ENCODE peak calls at places on chromosome 11, in five cellular contexts. N, P, F, G and M are unnamed samples.

GRCh38 chr11:118638726-118639125 is 31.3 kb downstream of the PHLDB1 start:
- DNase-seq in P (no peak), G (no peak), N (no peak), F (no peak), M (no peak)

GRCh38 chr11:73314121-73314948 is 6.3 kb downstream of the ARHGEF17 start:
- DNase-seq in G (peak; percentile 88), N (no peak), F (no peak), P (no peak), M (peak; percentile 42)

GRCh38 chr11:19820100-19820499 is 107.5 kb downstream of the NAV2 start:
- DNase-seq in F (no peak), P (no peak), G (no peak), N (no peak), M (no peak)

GRCh38 chr11:20289732-20290131 is 73.8 kb upstream of the HTATIP2 start:
- DNase-seq in N (no peak), G (no peak), F (no peak), P (no peak), M (no peak)

GRCh38 chr11:122679441-122679840 is 23.9 kb downstream of the UBASH3B start:
- DNase-seq in G (no peak), N (no peak), F (no peak), P (no peak), M (no peak)

GRCh38 chr11:85923455-85923854 is 68.3 kb downstream of the CCDC83 start:
- DNase-seq in P (no peak), N (no peak), G (no peak), F (no peak), M (no peak)

GRCh38 chr11:63839508-63840355 is 822 bp downstream of the MARK2 start:
- DNase-seq in G (peak; percentile 49), N (no peak), P (peak; percentile 37), F (peak; percentile 61), M (no peak)

GRCh38 chr11:8032576-8033311 is 45.6 kb downstream of the EIF3F start:
- DNase-seq in G (no peak), P (no peak), F (no peak), N (no peak), M (no peak)

GRCh38 chr11:76918941-76919386 is 58.2 kb downstream of the ACER3 start:
- DNase-seq in G (peak; percentile 59), P (no peak), F (no peak), N (peak; percentile 28), M (peak; percentile 76)

GRCh38 chr11:35419713-35420333 is 465 bp upstream of the SLC1A2 start:
- DNase-seq in N (no peak), G (no peak), F (no peak), P (no peak), M (no peak)

GRCh38 chr11:131136476-131136875 is 220.2 kb upstream of the SNX19 start:
- DNase-seq in N (no peak), P (no peak), G (no peak), F (no peak), M (no peak)

GRCh38 chr11:6882747-6883146 is 6.3 kb downstream of the OR10A4 start:
- DNase-seq in N (no peak), P (no peak), G (no peak), F (no peak), M (no peak)

GRCh38 chr11:15683528-15683927 is 568.8 kb downstream of the INSC start:
- DNase-seq in P (no peak), F (no peak), G (no peak), N (no peak), M (no peak)

GRCh38 chr11:6129634-6130033 is 22.1 kb downstream of the OR56B4 start:
- DNase-seq in G (no peak), F (no peak), N (no peak), P (no peak), M (no peak)

GRCh38 chr11:27882066-27882697 is 181.9 kb upstream of the BDNF start:
- DNase-seq in P (no peak), F (no peak), N (no peak), G (peak; percentile 62), M (peak; percentile 19)

GRCh38 chr11:123325535-123325934 is 104.5 kb upstream of the GRAMD1B start:
- DNase-seq in G (no peak), N (no peak), P (no peak), F (no peak), M (no peak)

DNA sequence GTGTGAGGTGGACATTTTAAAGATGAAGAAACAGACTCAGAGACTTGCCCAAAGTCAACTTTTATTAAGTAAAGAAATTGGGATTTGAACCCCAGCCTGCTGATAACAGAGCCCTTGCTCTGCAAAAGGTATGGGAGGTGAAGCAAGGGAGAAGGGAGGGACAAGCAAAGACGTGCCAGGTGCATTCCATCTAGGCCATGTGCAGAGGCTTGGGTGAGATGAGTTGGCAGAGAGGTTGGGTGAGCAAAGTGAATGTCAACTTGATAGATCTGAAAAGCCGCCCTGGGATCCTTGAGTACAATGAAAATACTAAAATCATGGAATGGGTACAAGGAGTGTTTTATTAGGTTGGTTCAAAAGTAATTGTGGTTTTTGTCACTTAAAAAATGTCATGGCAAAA is 341.3 kb downstream of the CADM1 start:
- DNase-seq in P (no peak), N (no peak), F (no peak), G (no peak), M (no peak)
- H3K4me1 ChIP-seq in P (peaks cover 2% of the 10 kb centered on the region), N (peaks cover 13% of the 10 kb centered on the region), F (no peaks in the 10 kb centered on the region), G (peaks cover 9% of the 10 kb centered on the region), M (no peaks in the 10 kb centered on the region)

DNA sequence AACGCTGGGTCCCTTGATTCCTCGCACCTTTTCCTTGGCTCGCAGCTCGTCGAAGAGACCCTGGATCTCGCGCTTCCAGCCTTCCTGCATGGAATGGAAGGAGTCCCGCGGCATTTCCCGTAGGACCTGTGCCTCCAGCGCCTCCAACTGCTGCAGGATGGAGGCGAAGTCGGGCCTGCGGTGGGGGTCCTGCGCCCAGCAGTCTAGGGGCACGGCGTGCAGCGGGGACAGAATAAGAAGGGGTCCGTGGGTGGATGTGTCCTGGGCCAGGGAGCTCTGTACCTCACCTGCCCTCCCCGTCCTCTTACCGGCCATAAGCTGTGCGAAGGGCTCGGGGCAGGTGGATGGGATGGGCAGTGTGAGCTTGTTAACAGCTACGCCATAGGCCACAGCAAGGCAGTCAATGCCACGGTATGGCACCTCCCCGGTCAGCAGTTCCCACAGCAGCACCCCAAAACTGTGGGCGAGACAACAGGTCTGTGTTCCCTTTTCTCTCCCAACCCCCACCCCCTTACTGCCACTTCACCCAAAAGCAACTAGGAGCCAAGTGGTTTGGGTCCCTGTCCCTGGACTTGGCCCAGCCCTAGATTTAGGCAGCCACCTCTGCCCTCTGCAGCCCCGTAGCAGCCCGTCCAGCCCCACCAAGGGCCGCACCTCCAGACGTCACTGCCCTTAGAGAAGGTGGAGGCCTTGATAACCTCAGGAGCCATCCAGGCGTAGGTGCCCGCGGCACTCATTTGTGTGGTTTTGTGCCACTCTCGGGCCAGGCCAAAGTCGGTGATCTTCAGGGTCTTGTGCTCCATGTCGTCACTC is 6.2 kb downstream of the MAP3K11 start:
- DNase-seq in N (no peak), F (no peak), G (no peak), P (no peak), M (no peak)
- H3K4me3 ChIP-seq in N (peak overlapping the region; percentile 14), F (no peak overlapping the region), G (peak overlapping the region; percentile 47), P (peak overlapping the region; percentile 36), M (no peak overlapping the region)

DNA sequence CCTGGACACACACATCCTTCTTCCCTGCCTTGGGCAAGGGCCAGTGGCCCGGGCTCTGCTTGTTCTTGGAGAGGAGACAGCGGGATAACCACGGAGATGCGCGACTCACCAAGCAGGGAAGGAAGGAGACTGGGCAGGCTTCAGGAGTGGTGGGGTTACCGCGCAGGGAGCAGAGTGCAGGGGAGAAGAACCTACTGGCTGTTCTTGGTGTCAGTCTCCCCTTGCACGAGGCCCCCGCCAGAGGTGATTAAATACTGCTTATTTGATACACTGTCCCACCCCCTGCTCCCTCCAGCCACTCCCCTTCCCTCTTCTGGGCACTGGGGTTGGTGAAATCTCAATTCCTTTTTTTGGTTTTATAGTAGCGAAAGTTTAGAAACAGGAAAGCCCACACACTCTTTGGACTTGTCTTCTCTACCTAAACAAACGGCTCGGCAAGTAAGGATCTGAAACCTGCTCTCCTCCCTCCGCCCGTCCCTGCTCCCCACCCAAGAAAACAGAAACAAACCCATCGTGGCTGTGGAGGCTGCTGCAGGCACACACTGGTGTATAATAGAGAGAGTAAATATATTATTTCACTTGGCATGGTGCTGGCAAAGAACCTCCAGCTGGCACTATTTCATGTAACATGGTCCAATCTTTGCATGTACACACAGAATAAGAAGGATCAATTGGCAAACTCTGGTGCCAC is 10.8 kb downstream of the LARGE2 start:
- DNase-seq in P (no peak), F (no peak), G (no peak), N (no peak), M (no peak)
- H3K36me3 ChIP-seq in P (no peaks in the 10 kb centered on the region), F (peaks cover 33% of the 10 kb centered on the region), G (peaks cover 1% of the 10 kb centered on the region), N (peaks cover 4% of the 10 kb centered on the region), M (peaks cover 22% of the 10 kb centered on the region)

DNA sequence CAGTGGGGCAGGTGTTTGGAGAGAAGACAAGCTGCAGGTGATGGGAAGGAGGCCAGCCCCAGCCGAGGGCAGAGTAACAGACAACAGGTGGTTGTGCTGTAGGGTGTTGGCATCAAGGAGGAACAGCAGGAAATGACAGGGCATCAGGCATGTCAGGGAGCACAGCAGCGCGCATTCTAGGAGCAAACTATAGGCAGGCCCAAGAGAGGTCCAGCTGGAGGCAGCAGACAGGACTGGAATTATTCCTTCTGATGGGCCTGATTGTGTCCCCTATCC is 13.6 kb downstream of the ADM start:
- DNase-seq in F (no peak), N (no peak), P (no peak), G (no peak), M (no peak)
- H3K4me1 ChIP-seq in F (peaks cover 5% of the 10 kb centered on the region), N (peaks cover 8% of the 10 kb centered on the region), P (peaks cover 18% of the 10 kb centered on the region), G (peaks cover 32% of the 10 kb centered on the region), M (peaks cover 19% of the 10 kb centered on the region)